ENCODE peak calls at places on chromosomes 7 and 10, in four cellular contexts. X is GM12878, M is H1, N is HepG2. S is an unnamed sample.
A peak's percentile ranks its signal among the peaks of the same experiment; 100 is the strongest.

GRCh38 chr10:1954339-1954738 is 217.0 kb upstream of the ADARB2 start:
- DNase-seq in X (no peak), M (no peak), N (no peak), S (no peak)

GRCh38 chr7:132065193-132065972 is 509.0 kb upstream of the PODXL start:
- DNase-seq in X (no peak), M (peak; percentile 29), N (no peak), S (peak; percentile 28)

GRCh38 chr10:114389429-114389828 is 14.9 kb downstream of the AFAP1L2 start:
- DNase-seq in X (no peak), M (no peak), N (no peak), S (no peak)

GRCh38 chr10:16987129-16987670 is 142.4 kb downstream of the CUBN start:
- DNase-seq in X (no peak), M (no peak), N (no peak), S (no peak)

GRCh38 chr7:25297231-25297630 is 68.9 kb upstream of the NPVF start:
- DNase-seq in X (no peak), M (no peak), N (no peak), S (no peak)

GRCh38 chr7:5419523-5420107 is 4.0 kb downstream of the TNRC18 start:
- DNase-seq in X (no peak), M (no peak), N (peak; percentile 59), S (no peak)

GRCh38 chr10:80144302-80145131 is 12.0 kb downstream of the PLAC9 start:
- DNase-seq in X (no peak), M (no peak), N (no peak), S (no peak)

GRCh38 chr7:149610441-149611011 is 112.9 kb upstream of the ZNF746 start:
- DNase-seq in X (no peak), M (no peak), N (no peak), S (no peak)

GRCh38 chr7:126805351-126805750 is 447.4 kb downstream of the GRM8 start:
- DNase-seq in X (no peak), M (no peak), N (no peak), S (peak; percentile 33)

DNA sequence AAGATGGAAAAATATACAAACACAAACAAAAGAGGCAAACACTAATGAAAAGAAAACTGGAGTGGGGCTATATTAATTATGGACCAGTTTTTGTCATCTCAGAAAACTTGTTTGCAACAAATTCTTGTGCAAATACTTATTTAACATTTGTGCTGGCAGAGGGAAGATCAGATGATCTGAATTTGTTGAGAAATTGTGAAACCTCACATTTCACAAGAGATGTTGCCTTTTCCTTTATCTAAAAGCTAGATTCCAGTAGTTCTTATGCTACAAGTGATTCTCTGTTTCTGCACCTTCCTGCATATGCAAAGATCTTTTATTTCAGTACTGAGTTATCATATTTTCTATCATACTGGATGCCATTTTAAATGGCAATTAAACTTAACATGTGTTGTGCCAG is 320.7 kb downstream of the SUGCT start:
- DNase-seq in X (no peak), M (no peak), N (peak; percentile 17), S (no peak)
- TF ChIP-seq ZNF274 in X (no peak), M (no peak), N (no peak), S (no peak)

GRCh38 chr7:37234928-37235327 is 213.7 kb downstream of the ELMO1 start:
- DNase-seq in X (no peak), M (no peak), N (peak; percentile 6), S (peak; percentile 56)
- TF ChIP-seq ZNF274 in X (no peak), M (no peak), N (no peak), S (no peak)

DNA sequence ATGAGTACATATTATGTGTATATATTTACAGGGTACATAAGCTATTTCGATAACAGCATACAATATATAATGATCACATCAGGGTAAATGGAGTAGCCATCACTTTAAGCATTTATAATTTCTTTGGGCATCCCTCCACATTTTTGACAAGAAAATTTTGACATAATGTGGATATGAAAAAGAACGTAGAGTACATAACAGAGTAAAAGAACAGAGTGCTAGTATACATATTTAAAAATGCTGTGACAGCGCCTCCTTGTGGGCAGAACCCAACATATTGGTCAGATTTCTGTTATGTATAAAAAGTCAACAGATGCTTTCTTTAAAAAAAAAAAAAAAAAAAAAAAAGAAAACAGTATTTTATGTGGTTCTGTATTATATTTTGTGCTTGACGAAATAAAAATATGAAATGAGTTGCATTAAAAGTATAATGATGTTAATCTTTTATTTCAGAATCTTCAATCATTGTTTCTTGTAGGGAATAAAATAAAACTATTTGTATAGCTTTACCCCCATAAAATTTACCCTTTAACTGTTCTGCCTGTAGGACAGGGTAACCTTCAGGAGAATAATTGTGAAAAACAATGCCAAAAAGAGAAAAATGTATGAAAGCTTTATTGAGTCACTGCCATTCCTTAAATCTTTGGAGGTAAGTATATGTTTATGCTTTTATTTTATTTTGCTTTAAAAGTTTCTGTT is 18.3 kb upstream of the HBP1 start:
- DNase-seq in X (no peak), M (no peak), N (peak; percentile 40), S (peak; percentile 44)
- TF ChIP-seq ZNF274 in X (no peak), M (no peak), N (no peak), S (no peak)

GRCh38 chr10:84706875-84707274 is 378.5 kb downstream of the CCSER2 start:
- DNase-seq in X (no peak), M (no peak), N (no peak), S (no peak)
- TF ChIP-seq ZNF274 in X (no peak), M (no peak), N (no peak), S (no peak)

DNA sequence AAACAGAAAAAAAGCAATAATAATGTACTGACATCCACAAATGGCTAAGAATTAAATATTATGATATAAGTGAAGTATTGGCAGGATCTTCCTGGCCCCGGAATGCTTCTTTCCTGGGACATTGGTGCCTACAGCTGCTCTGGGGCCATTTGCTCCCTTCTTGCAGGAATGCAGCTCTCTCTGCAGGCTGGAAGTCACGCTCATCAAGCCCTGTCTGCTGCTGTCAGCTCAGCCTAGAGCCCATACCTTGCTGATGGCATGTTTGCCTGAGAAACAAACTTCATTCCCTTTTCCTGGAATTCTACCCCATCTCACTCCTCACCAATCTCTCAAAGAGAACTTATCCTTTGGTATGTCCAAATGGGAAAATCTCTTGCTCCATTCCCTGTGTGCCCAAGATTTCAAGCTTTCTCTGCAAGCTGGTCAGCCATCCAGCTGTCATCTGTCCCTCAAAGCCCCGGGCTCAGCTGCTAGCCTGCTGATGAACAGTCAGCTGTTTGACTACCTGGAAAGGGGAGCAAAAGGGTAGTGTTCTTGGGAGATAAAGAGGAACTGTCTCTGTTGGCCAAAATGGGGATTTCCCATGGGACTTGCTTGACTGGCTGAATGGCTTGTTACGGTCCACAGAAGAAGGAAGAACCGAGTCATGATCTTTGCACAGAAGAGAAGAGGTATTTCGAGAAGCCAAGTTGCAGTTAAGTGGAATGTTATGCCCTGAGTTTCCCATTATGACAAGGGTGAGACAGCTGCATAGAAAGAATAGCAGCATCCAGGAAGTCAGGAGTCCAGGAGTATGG is 12.0 kb upstream of the RASSF4 start:
- DNase-seq in X (peak; percentile 80), M (no peak), N (no peak), S (no peak)
- TF ChIP-seq ZNF274 in X (no peak), M (no peak), N (no peak), S (no peak)

GRCh38 chr10:110378533-110379108 is 73.9 kb upstream of the SMNDC1 start:
- DNase-seq in X (no peak), M (no peak), N (no peak), S (no peak)
- TF ChIP-seq ZNF274 in X (no peak), M (no peak), N (no peak), S (no peak)

GRCh38 chr7:77697535-77697831 is 1.2 kb downstream of the RSBN1L start:
- DNase-seq in X (no peak), M (no peak), N (no peak), S (peak; percentile 28)
- TF ChIP-seq ZNF274 in X (no peak), M (no peak), N (no peak), S (no peak)

GRCh38 chr7:16514729-16515128 is 11.9 kb upstream of the LRRC72 start:
- DNase-seq in X (no peak), M (no peak), N (no peak), S (no peak)

GRCh38 chr7:16511314-16511713 is 15.3 kb upstream of the LRRC72 start:
- DNase-seq in X (no peak), M (no peak), N (no peak), S (no peak)

GRCh38 chr7:16514271-16514670 is 12.4 kb upstream of the LRRC72 start:
- DNase-seq in X (no peak), M (no peak), N (no peak), S (no peak)

GRCh38 chr7:16512097-16512496 is 14.5 kb upstream of the LRRC72 start:
- DNase-seq in X (no peak), M (no peak), N (no peak), S (no peak)

DNA sequence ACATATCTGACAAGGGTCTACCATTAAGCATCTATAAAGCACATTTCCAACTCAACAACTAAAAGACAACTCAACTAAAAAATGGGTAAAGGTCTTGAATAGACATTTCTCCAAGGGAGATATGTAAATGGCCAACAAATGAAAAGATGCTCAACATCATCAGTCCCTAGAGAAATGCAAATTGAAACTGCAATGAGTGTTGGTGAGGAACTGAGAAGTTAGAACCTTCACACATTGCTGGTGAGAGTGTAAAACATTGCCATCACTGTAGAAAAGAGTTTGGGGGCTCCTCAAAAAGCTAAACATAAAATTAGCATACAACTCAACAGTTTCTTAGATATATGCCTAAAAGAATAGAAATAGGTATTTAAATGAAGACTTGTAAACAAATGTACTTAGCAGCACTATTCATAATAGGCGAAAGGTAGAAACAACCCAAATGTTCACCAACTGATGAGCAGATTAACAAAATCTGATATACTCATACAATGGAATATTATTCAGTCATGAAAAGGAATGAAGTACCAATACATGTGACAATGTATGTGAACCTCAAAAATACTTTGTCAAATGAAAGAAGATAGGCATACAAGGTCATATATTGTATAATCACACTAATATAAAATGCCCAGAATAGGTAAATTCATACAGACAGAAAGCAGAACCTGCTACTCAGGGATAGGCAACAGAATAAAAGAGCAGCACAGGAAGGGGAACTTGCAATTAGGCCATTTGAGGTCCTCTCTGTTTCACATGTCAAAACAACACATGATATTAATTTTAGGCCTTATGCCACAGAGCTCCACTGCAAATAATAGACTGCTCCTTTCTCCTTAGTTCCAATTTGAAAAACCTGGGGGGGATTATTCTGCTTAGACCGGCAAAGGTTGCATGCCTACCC is 10.6 kb upstream of the LRRC72 start:
- DNase-seq in X (no peak), M (no peak), N (no peak), S (no peak)
- TF ChIP-seq ZNF274 in X (no peak), M (no peak), N (no peak), S (no peak)